ENCODE peak calls at places on chromosome 20, in ten cellular contexts. N, H, D, O, A, P, I, R, Y and E are unnamed samples.

GRCh38 chr20:10984294-10984693 is 310.5 kb upstream of the JAG1 start:
- DNase-seq in I (no peak), P (no peak), N (no peak), R (no peak), D (no peak), Y (no peak), A (no peak), H (no peak), O (no peak), E (peak)

GRCh38 chr20:38260378-38261053 is at the start of gene KIAA1755:
- DNase-seq in H (no peak), O (peak), Y (peak), R (peak), P (no peak), N (no peak), D (no peak), A (no peak), I (no peak), E (no peak)

GRCh38 chr20:39112196-39112743 is 150.1 kb downstream of the DHX35 start:
- DNase-seq in D (no peak), I (no peak), Y (peak), P (peak), R (no peak), H (peak), O (no peak), N (peak), A (peak), E (no peak)

GRCh38 chr20:17227669-17228623 is 1.1 kb downstream of the PCSK2 start:
- DNase-seq in H (no peak), I (no peak), P (no peak), O (peak), Y (no peak), R (no peak), N (no peak), A (peak), D (no peak), E (no peak)

GRCh38 chr20:18191336-18191735 is 53.7 kb downstream of the KAT14 start:
- DNase-seq in A (no peak), N (no peak), O (no peak), R (no peak), D (no peak), H (no peak), P (no peak), I (no peak), Y (no peak), E (no peak)

GRCh38 chr20:23139524-23139923 is 53.4 kb upstream of the CD93 start:
- DNase-seq in O (no peak), I (no peak), R (peak), Y (no peak), P (no peak), D (no peak), A (no peak), H (no peak), N (no peak), E (peak)

GRCh38 chr20:23021941-23022340 is 13.2 kb upstream of the SSTR4 start:
- DNase-seq in N (no peak), Y (no peak), A (peak), D (no peak), R (no peak), O (no peak), P (no peak), H (no peak), I (no peak), E (peak)

GRCh38 chr20:2932497-2932896 is 59.2 kb downstream of the PTPRA start:
- DNase-seq in D (no peak), A (no peak), P (no peak), Y (no peak), R (no peak), H (no peak), N (no peak), O (no peak), I (no peak), E (no peak)

GRCh38 chr20:34689486-34689885 is 12.6 kb upstream of the PIGU start:
- DNase-seq in O (no peak), N (no peak), A (no peak), H (no peak), I (no peak), R (no peak), D (no peak), P (no peak), Y (no peak), E (no peak)

GRCh38 chr20:45289942-45290676 is 16.5 kb upstream of the RBPJL start:
- DNase-seq in N (no peak), H (no peak), I (peak), D (no peak), A (no peak), P (no peak), O (no peak), Y (no peak), R (no peak), E (no peak)

GRCh38 chr20:20395856-20396600 is 28.1 kb downstream of the INSM1 start:
- DNase-seq in Y (no peak), A (no peak), R (no peak), O (no peak), N (no peak), H (no peak), D (no peak), I (no peak), P (no peak), E (no peak)

GRCh38 chr20:49452011-49452482 is 30.4 kb downstream of the KCNB1 start:
- DNase-seq in N (no peak), P (no peak), Y (peak), H (no peak), O (no peak), A (no peak), D (no peak), I (no peak), R (no peak), E (no peak)
- TF ChIP-seq POLR2A in N (no peak), P (no peak), Y (no peak), H (no peak), O (no peak), A (no peak), D (no peak), I (no peak), R (no peak), E (no peak)

DNA sequence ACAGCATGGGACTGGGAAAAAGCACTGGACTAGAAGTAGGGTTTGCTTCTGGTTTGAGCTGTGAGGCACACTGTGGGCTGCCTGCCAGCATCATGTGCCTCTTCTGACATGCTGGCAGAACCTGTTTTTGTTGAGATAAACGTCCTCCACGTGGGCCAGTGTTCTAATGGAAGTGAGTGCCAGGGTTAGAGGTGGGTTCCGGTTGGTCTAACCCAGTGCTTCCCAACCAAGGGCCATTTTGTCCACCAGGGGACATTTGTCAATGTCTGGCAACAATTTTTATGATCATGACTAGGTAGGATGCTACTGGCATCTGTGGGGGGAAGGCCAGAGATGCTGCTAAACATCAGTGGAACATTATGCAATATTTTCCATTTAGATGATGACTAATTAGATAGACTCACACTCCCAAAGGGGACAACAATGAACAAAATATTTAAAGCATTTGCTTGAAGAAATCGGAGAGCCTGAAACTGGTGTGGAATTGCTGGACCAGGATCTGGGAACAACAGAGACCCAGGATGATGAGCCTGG is 7.8 kb upstream of the APMAP start:
- DNase-seq in Y (peak), D (no peak), O (peak), H (no peak), I (peak), N (peak), R (peak), P (peak), A (peak), E (peak)
- TF ChIP-seq CTCF in Y (no peak), D (peak), O (no peak), H (no peak), I (peak), N (peak), R (no peak), P (no peak), A (no peak), E (no peak)

DNA sequence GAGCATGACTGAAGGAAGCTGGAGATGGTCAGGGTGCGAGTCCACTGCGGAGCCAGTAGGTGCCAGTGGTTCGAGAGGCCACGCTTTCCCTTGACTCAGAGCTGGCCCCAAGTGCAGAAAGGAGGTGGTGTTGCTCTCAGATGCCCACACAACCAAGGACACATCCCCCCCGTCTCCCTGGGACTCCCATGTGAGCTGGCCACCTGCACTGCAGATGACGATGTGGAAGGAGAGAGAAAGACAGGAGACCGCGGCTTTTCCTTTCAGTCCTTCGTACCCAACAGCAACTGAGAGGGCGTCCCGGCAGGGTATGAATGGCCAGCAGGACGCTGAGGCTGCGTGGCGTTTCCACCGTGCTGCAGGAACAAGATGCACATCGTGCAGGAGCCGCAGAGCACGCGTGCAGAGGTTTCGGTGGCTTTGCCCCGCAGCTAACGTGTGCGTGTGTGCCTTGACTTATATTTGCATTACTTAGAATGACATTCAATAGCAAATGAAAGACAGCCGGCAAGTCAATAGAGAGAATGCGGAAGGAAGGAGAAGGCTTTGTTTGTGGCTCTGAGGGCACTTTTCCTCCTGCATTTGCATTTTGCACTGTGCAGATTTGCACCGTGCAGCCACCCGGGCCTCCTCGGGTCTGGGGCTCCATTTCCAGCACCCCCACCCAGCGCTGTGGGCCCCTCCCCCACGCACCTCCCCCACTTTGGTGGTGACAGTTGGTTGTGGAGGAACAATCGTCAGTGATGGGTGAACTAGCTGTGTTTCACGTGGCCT is 26.3 kb upstream of the BHLHE23 start:
- DNase-seq in A (no peak), R (no peak), Y (no peak), N (no peak), O (no peak), I (no peak), D (no peak), H (no peak), P (no peak), E (no peak)
- H3K4me3 ChIP-seq in A (no peak), R (no peak), Y (no peak), N (no peak), O (no peak), I (no peak), D (no peak), H (no peak), P (no peak), E (no peak)

GRCh38 chr20:62408640-62409039 is 1.6 kb upstream of the CABLES2 start:
- DNase-seq in H (no peak), R (no peak), Y (no peak), P (no peak), O (no peak), D (no peak), N (no peak), A (no peak), I (no peak), E (no peak)

GRCh38 chr20:62408055-62408454 is 970 bp upstream of the CABLES2 start:
- DNase-seq in R (no peak), I (no peak), N (no peak), A (no peak), P (no peak), H (no peak), D (no peak), O (no peak), Y (no peak), E (no peak)

GRCh38 chr20:62405981-62406513 is 1.0 kb downstream of the CABLES2 start:
- DNase-seq in P (no peak), A (no peak), R (no peak), I (no peak), H (no peak), O (no peak), D (no peak), N (no peak), Y (no peak), E (no peak)

GRCh38 chr20:62406635-62407176 is 379 bp downstream of the CABLES2 start:
- DNase-seq in A (no peak), H (no peak), N (no peak), R (no peak), D (no peak), O (peak), P (no peak), Y (peak), I (no peak), E (no peak)

DNA sequence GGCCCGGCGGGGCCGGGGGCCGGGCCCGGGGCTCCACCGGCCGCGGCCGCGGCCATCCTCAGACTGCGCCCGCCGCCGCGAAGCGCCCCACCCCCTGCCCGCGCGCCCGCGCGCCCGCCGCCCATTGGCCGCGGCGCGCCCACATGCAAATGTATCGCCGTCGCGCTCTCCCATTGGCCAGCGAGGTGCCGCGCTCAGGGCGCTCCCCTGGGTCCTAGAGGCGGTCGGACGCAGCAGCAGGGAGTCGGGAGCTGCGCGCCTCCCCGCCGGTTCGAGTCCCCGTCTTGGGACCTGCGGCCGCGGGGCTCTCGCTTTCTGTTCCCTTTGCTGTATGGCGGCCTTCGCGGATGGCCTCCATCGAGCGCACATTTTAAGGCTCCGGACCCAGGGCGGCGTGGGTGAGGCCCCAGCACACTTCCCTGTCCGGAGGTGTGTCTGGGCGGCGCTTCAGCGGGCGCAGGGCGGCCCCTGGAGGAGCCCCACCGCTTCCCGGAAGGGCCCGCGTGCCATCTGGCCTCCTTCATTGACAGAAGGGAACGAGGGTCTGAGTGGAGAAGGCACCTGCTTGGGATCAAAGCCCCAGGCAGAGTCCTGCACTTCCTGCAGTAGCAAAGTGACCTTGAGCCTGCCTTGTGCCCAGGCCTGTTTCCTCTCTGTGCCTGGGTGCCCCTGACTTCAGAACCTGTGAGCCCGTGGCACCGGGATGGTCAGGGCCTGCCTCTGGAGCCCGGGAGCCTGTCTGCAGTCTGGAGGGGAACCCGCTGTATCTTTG is at the start of gene CABLES2:
- DNase-seq in O (peak), A (peak), I (peak), N (peak), H (peak), D (peak), Y (peak), R (peak), P (peak), E (peak)
- TF ChIP-seq POLR2A in O (no peak), A (no peak), I (peak), N (no peak), H (no peak), D (no peak), Y (no peak), R (peak), P (no peak), E (no peak)

DNA sequence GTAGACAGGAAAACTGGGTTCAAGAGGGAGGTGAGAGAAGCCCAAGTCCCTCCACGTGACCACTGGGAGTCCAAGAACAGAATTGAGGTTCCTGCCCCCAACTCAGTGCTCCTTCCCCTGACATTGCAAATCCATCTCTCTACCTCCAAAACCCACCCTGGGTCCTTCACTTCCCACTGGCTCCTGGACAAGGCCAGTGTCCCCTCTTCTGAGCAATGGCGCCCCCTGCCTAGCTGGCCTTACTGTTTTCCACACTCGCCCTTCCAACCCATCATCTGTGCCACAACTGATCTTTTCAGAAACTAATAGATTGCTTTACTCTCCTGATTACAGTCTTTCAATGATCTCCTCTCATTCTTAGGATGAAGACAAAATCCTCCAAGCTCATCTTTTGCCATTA is 200.3 kb downstream of the ANKRD60 start:
- DNase-seq in Y (no peak), O (no peak), A (no peak), D (no peak), P (no peak), R (no peak), I (no peak), N (no peak), H (no peak), E (peak)
- TF ChIP-seq CTCF in Y (no peak), O (no peak), A (no peak), D (no peak), P (peak), R (peak), I (no peak), N (no peak), H (peak), E (no peak)

GRCh38 chr20:58843128-58843556 is 7.6 kb downstream of the GNAS-AS1 start:
- DNase-seq in N (no peak), Y (no peak), R (no peak), O (no peak), D (no peak), H (no peak), A (no peak), P (no peak), I (no peak), E (no peak)
- H3K4me3 ChIP-seq in N (no peak), Y (no peak), R (no peak), O (no peak), D (no peak), H (no peak), A (no peak), P (no peak), I (no peak), E (no peak)

GRCh38 chr20:50921055-50921454 is 10.2 kb downstream of the ADNP start:
- DNase-seq in D (no peak), Y (no peak), A (no peak), R (no peak), H (no peak), N (no peak), P (no peak), I (no peak), O (no peak), E (no peak)
- TF ChIP-seq POLR2A in D (no peak), Y (no peak), A (no peak), R (no peak), H (no peak), N (no peak), P (no peak), I (no peak), O (no peak), E (no peak)

GRCh38 chr20:32793059-32793458 is 26.7 kb upstream of the MAPRE1 start:
- DNase-seq in O (no peak), A (no peak), P (no peak), I (no peak), Y (no peak), H (no peak), N (no peak), R (no peak), D (no peak), E (no peak)

GRCh38 chr20:32792316-32792715 is 27.4 kb upstream of the MAPRE1 start:
- DNase-seq in Y (no peak), A (peak), P (no peak), N (no peak), I (no peak), D (no peak), H (no peak), O (no peak), R (no peak), E (no peak)

GRCh38 chr20:32787168-32787567 is 25.0 kb downstream of the DNMT3B start:
- DNase-seq in N (no peak), A (no peak), R (no peak), I (no peak), H (no peak), O (no peak), Y (no peak), P (no peak), D (no peak), E (no peak)

GRCh38 chr20:32790751-32791057 is 28.5 kb downstream of the DNMT3B start:
- DNase-seq in I (no peak), R (no peak), D (no peak), N (no peak), P (no peak), O (no peak), H (no peak), A (no peak), Y (no peak), E (no peak)

DNA sequence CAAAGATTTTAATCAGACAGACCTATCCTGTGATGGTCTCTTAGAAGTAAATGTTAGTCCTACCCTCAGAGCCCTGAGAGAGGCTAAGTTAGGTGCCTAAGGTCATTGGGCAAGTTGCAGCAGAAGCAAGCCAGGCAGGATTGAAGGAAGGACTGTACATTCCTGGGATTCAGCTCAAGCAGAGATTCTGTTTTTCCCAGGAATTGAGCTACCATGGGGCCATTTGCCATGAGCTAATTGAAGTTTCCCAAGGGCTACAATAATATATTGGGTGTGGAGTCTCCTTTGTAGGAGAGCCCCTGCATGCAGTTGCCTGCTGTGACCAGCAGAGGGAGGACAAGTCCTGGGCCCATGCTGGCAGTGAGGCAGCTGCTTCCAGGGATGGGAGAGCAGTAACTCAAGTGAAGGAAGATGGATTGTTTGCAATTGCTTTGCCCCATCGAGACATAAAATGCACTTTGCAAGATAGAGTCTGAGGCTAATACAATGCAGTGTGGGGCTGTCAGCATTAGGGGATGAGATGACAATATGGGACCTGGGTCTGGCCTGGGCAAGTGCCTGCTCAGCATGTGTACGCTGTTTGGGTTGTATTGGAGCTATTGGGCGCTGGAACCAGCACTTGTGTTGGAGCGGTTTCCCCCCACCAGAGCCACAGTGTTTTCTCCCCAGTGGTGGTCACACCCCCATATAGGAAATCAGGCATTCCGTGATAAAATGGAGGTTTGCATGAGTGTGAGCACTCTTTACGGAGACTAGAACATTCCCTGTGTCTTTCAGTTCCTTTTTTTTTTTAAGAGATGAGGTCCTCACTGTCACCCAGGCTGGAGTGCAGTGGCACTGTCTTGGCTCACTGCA is 27.9 kb downstream of the DNMT3B start:
- DNase-seq in O (peak), H (no peak), N (peak), P (peak), I (peak), R (peak), D (no peak), A (peak), Y (peak), E (peak)
- TF ChIP-seq CTCF in O (peak), H (peak), N (peak), P (peak), I (peak), R (peak), D (peak), A (peak), Y (peak), E (peak)

GRCh38 chr20:51060301-51060700 is 37.4 kb upstream of the KCNG1 start:
- DNase-seq in H (no peak), D (no peak), O (no peak), A (no peak), R (no peak), Y (no peak), P (no peak), I (no peak), N (no peak), E (peak)
- H3K4me3 ChIP-seq in H (no peak), D (no peak), O (no peak), A (no peak), R (no peak), Y (no peak), P (no peak), I (no peak), N (no peak), E (no peak)